ENCODE peak calls at places on chromosomes 16 and 17, in six cellular contexts. One of them, this sample, is unnamed.

GRCh38 chr17:43545383-43545632 is 832 bp downstream of the ETV4 start:
- DNase-seq in effector CD4-positive, alpha-beta T cell: peak; percentile 16
- DNase-seq in stimulated activated effector memory CD8-positive, alpha-beta T cell treated with anti-CD3 and anti-CD28 coated beads, Interleukin-12 subunit alpha, Interleukin-12 subunit beta, amount 100 ng/mL, for 72 hours: no peak
- DNase-seq in astrocyte of the spinal cord: no peak
- DNase-seq in hippocampal formation: no peak
- DNase-seq in C1 segment of cervical spinal cord: no peak
- DNase-seq in this sample: no peak

GRCh38 chr17:81365601-81366585 is 29.4 kb upstream of the BAHCC1 start:
- DNase-seq in effector CD4-positive, alpha-beta T cell: no peak
- DNase-seq in stimulated activated effector memory CD8-positive, alpha-beta T cell treated with anti-CD3 and anti-CD28 coated beads, Interleukin-12 subunit alpha, Interleukin-12 subunit beta, amount 100 ng/mL, for 72 hours: peak; percentile 56
- DNase-seq in astrocyte of the spinal cord: peak; percentile 81
- DNase-seq in hippocampal formation: no peak
- DNase-seq in C1 segment of cervical spinal cord: no peak
- DNase-seq in this sample: no peak

GRCh38 chr16:68985855-68986254 is 119.6 kb upstream of the HAS3 start:
- DNase-seq in effector CD4-positive, alpha-beta T cell: no peak
- DNase-seq in stimulated activated effector memory CD8-positive, alpha-beta T cell treated with anti-CD3 and anti-CD28 coated beads, Interleukin-12 subunit alpha, Interleukin-12 subunit beta, amount 100 ng/mL, for 72 hours: no peak
- DNase-seq in astrocyte of the spinal cord: peak; percentile 67
- DNase-seq in hippocampal formation: no peak
- DNase-seq in C1 segment of cervical spinal cord: no peak
- DNase-seq in this sample: no peak

GRCh38 chr17:83162035-83162745 is 82.8 kb downstream of the METRNL start:
- DNase-seq in effector CD4-positive, alpha-beta T cell: no peak
- DNase-seq in stimulated activated effector memory CD8-positive, alpha-beta T cell treated with anti-CD3 and anti-CD28 coated beads, Interleukin-12 subunit alpha, Interleukin-12 subunit beta, amount 100 ng/mL, for 72 hours: no peak
- DNase-seq in astrocyte of the spinal cord: no peak
- DNase-seq in hippocampal formation: no peak
- DNase-seq in C1 segment of cervical spinal cord: no peak
- DNase-seq in this sample: no peak

GRCh38 chr17:80782536-80783427 is 208.9 kb upstream of the CHMP6 start:
- DNase-seq in effector CD4-positive, alpha-beta T cell: no peak
- DNase-seq in stimulated activated effector memory CD8-positive, alpha-beta T cell treated with anti-CD3 and anti-CD28 coated beads, Interleukin-12 subunit alpha, Interleukin-12 subunit beta, amount 100 ng/mL, for 72 hours: peak; percentile 64
- DNase-seq in astrocyte of the spinal cord: no peak
- DNase-seq in hippocampal formation: no peak
- DNase-seq in C1 segment of cervical spinal cord: no peak
- DNase-seq in this sample: no peak

GRCh38 chr17:2981325-2981724 is 82.1 kb downstream of the OR1D5 start:
- DNase-seq in effector CD4-positive, alpha-beta T cell: no peak
- DNase-seq in stimulated activated effector memory CD8-positive, alpha-beta T cell treated with anti-CD3 and anti-CD28 coated beads, Interleukin-12 subunit alpha, Interleukin-12 subunit beta, amount 100 ng/mL, for 72 hours: no peak
- DNase-seq in astrocyte of the spinal cord: no peak
- DNase-seq in hippocampal formation: no peak
- DNase-seq in C1 segment of cervical spinal cord: no peak
- DNase-seq in this sample: no peak

GRCh38 chr17:34725008-34725407 is 145.6 kb downstream of the TMEM132E start:
- DNase-seq in effector CD4-positive, alpha-beta T cell: no peak
- DNase-seq in stimulated activated effector memory CD8-positive, alpha-beta T cell treated with anti-CD3 and anti-CD28 coated beads, Interleukin-12 subunit alpha, Interleukin-12 subunit beta, amount 100 ng/mL, for 72 hours: no peak
- DNase-seq in astrocyte of the spinal cord: no peak
- DNase-seq in hippocampal formation: no peak
- DNase-seq in C1 segment of cervical spinal cord: no peak
- DNase-seq in this sample: no peak

GRCh38 chr16:85200471-85201278 is 88.4 kb upstream of the CIBAR2 start:
- DNase-seq in effector CD4-positive, alpha-beta T cell: no peak
- DNase-seq in stimulated activated effector memory CD8-positive, alpha-beta T cell treated with anti-CD3 and anti-CD28 coated beads, Interleukin-12 subunit alpha, Interleukin-12 subunit beta, amount 100 ng/mL, for 72 hours: no peak
- DNase-seq in astrocyte of the spinal cord: no peak
- DNase-seq in hippocampal formation: no peak
- DNase-seq in C1 segment of cervical spinal cord: no peak
- DNase-seq in this sample: no peak

GRCh38 chr17:41538565-41538991 is 10.5 kb upstream of the KRT19 start:
- DNase-seq in effector CD4-positive, alpha-beta T cell: no peak
- DNase-seq in stimulated activated effector memory CD8-positive, alpha-beta T cell treated with anti-CD3 and anti-CD28 coated beads, Interleukin-12 subunit alpha, Interleukin-12 subunit beta, amount 100 ng/mL, for 72 hours: no peak
- DNase-seq in astrocyte of the spinal cord: no peak
- DNase-seq in hippocampal formation: no peak
- DNase-seq in C1 segment of cervical spinal cord: no peak
- DNase-seq in this sample: no peak

GRCh38 chr16:55368205-55368604 is 44.2 kb downstream of the IRX6 start:
- DNase-seq in effector CD4-positive, alpha-beta T cell: no peak
- DNase-seq in stimulated activated effector memory CD8-positive, alpha-beta T cell treated with anti-CD3 and anti-CD28 coated beads, Interleukin-12 subunit alpha, Interleukin-12 subunit beta, amount 100 ng/mL, for 72 hours: no peak
- DNase-seq in astrocyte of the spinal cord: no peak
- DNase-seq in hippocampal formation: no peak
- DNase-seq in C1 segment of cervical spinal cord: no peak
- DNase-seq in this sample: no peak

GRCh38 chr17:33664116-33664840 is 371.2 kb upstream of the ASIC2 start:
- DNase-seq in effector CD4-positive, alpha-beta T cell: no peak
- DNase-seq in stimulated activated effector memory CD8-positive, alpha-beta T cell treated with anti-CD3 and anti-CD28 coated beads, Interleukin-12 subunit alpha, Interleukin-12 subunit beta, amount 100 ng/mL, for 72 hours: no peak
- DNase-seq in astrocyte of the spinal cord: no peak
- DNase-seq in hippocampal formation: no peak
- DNase-seq in C1 segment of cervical spinal cord: no peak
- DNase-seq in this sample: no peak